ENCODE peak calls at places on chromosomes 11 and 22, in six cellular contexts. One of them, this sample, is unnamed.

GRCh38 chr11:2473361-2474058 is 28.7 kb downstream of the KCNQ1 start:
- DNase-seq in GM13976: no peak
- DNase-seq in GM23338: no peak
- DNase-seq in Kasumi-1: no peak
- DNase-seq in iris pigment epithelial cell: no peak
- DNase-seq in endothelial cell: no peak
- DNase-seq in this sample: peak; percentile 30

GRCh38 chr11:31690041-31690440 is 121.1 kb downstream of the PAX6 start:
- DNase-seq in iris pigment epithelial cell: peak; percentile 31
- DNase-seq in Kasumi-1: no peak
- DNase-seq in endothelial cell: no peak
- DNase-seq in GM13976: no peak
- DNase-seq in GM23338: no peak
- DNase-seq in this sample: no peak

GRCh38 chr11:113384551-113384950 is 3.0 kb upstream of the ANKK1 start:
- DNase-seq in Kasumi-1: no peak
- DNase-seq in iris pigment epithelial cell: peak; percentile 92
- DNase-seq in GM13976: no peak
- DNase-seq in GM23338: no peak
- DNase-seq in endothelial cell: peak; percentile 45
- DNase-seq in this sample: peak; percentile 26

GRCh38 chr11:62791501-62792192 is at the start of gene TMEM223:
- DNase-seq in iris pigment epithelial cell: peak; percentile 87
- DNase-seq in endothelial cell: peak; percentile 83
- DNase-seq in GM23338: peak; percentile 94
- DNase-seq in Kasumi-1: peak; percentile 85
- DNase-seq in GM13976: peak; percentile 93
- DNase-seq in this sample: peak; percentile 89

GRCh38 chr22:38246692-38247091 is 26.1 kb downstream of the TMEM184B start:
- DNase-seq in endothelial cell: no peak
- DNase-seq in iris pigment epithelial cell: no peak
- DNase-seq in GM23338: no peak
- DNase-seq in Kasumi-1: no peak
- DNase-seq in GM13976: no peak
- DNase-seq in this sample: no peak

GRCh38 chr22:17397756-17398155 is 28.5 kb downstream of the CECR2 start:
- DNase-seq in GM13976: no peak
- DNase-seq in endothelial cell: no peak
- DNase-seq in iris pigment epithelial cell: no peak
- DNase-seq in GM23338: no peak
- DNase-seq in Kasumi-1: no peak
- DNase-seq in this sample: no peak

GRCh38 chr11:27211370-27212127 is 151.5 kb downstream of the CCDC34 start:
- DNase-seq in iris pigment epithelial cell: no peak
- DNase-seq in GM23338: peak; percentile 48
- DNase-seq in GM13976: no peak
- DNase-seq in endothelial cell: no peak
- DNase-seq in Kasumi-1: no peak
- DNase-seq in this sample: no peak

GRCh38 chr22:20627432-20627831 is 120.0 kb downstream of the MED15 start:
- DNase-seq in Kasumi-1: no peak
- DNase-seq in GM13976: no peak
- DNase-seq in endothelial cell: no peak
- DNase-seq in GM23338: no peak
- DNase-seq in iris pigment epithelial cell: no peak
- DNase-seq in this sample: no peak

GRCh38 chr22:24761888-24762675 is 12.4 kb downstream of the PIWIL3 start:
- DNase-seq in GM23338: no peak
- DNase-seq in GM13976: no peak
- DNase-seq in iris pigment epithelial cell: peak; percentile 33
- DNase-seq in Kasumi-1: no peak
- DNase-seq in endothelial cell: no peak
- DNase-seq in this sample: no peak

GRCh38 chr22:30206964-30207363 is 39.6 kb downstream of the LIF start:
- DNase-seq in GM13976: peak; percentile 20
- DNase-seq in GM23338: peak; percentile 81
- DNase-seq in iris pigment epithelial cell: peak; percentile 98
- DNase-seq in Kasumi-1: no peak
- DNase-seq in endothelial cell: no peak
- DNase-seq in this sample: peak; percentile 55

GRCh38 chr22:25167082-25167481 is 32.6 kb upstream of the CRYBB3 start:
- DNase-seq in Kasumi-1: no peak
- DNase-seq in endothelial cell: no peak
- DNase-seq in iris pigment epithelial cell: no peak
- DNase-seq in GM13976: no peak
- DNase-seq in GM23338: no peak
- DNase-seq in this sample: no peak

GRCh38 chr22:38180841-38181452 is 683 bp downstream of the PLA2G6 start:
- DNase-seq in GM23338: peak; percentile 49
- DNase-seq in iris pigment epithelial cell: no peak
- DNase-seq in GM13976: peak; percentile 50
- DNase-seq in endothelial cell: no peak
- DNase-seq in Kasumi-1: peak; percentile 36
- DNase-seq in this sample: no peak

GRCh38 chr22:30392661-30393321 is 4.0 kb upstream of the SEC14L2 start:
- DNase-seq in Kasumi-1: peak; percentile 11
- DNase-seq in iris pigment epithelial cell: no peak
- DNase-seq in GM13976: peak; percentile 73
- DNase-seq in endothelial cell: no peak
- DNase-seq in GM23338: no peak
- DNase-seq in this sample: no peak

GRCh38 chr11:106717222-106717621 is 301.1 kb downstream of the GUCY1A2 start:
- DNase-seq in GM13976: no peak
- DNase-seq in endothelial cell: no peak
- DNase-seq in GM23338: no peak
- DNase-seq in Kasumi-1: no peak
- DNase-seq in iris pigment epithelial cell: no peak
- DNase-seq in this sample: no peak

GRCh38 chr11:8059571-8060011 is 21.4 kb upstream of the TUB start:
- DNase-seq in endothelial cell: no peak
- DNase-seq in Kasumi-1: no peak
- DNase-seq in GM23338: no peak
- DNase-seq in GM13976: no peak
- DNase-seq in iris pigment epithelial cell: no peak
- DNase-seq in this sample: no peak

GRCh38 chr22:38479096-38479840 is 11.4 kb downstream of the KDELR3 start:
- DNase-seq in Kasumi-1: no peak
- DNase-seq in endothelial cell: no peak
- DNase-seq in iris pigment epithelial cell: no peak
- DNase-seq in GM23338: no peak
- DNase-seq in GM13976: no peak
- DNase-seq in this sample: no peak

GRCh38 chr22:37117092-37117491 is 7.6 kb upstream of the TMPRSS6 start:
- DNase-seq in GM13976: no peak
- DNase-seq in GM23338: no peak
- DNase-seq in Kasumi-1: no peak
- DNase-seq in endothelial cell: no peak
- DNase-seq in iris pigment epithelial cell: no peak
- DNase-seq in this sample: no peak

This sample was measured in H9.